ENCODE peak calls at places on chromosomes 12 and 14, in four cellular contexts. One of them, this sample, is unnamed.

GRCh38 chr14:93759781-93760307 is 28.4 kb downstream of the PRIMA1 start:
- DNase-seq in fibroblast of the aortic adventitia: no peak
- DNase-seq in A549: no peak
- DNase-seq in aorta: peak
- DNase-seq in this sample: no peak

GRCh38 chr12:11773889-11774677 is 124.6 kb downstream of the ETV6 start:
- DNase-seq in fibroblast of the aortic adventitia: no peak
- DNase-seq in aorta: peak
- DNase-seq in A549: no peak
- DNase-seq in this sample: no peak

GRCh38 chr14:51677276-51677675 is 25.6 kb downstream of the FRMD6 start:
- DNase-seq in fibroblast of the aortic adventitia: peak
- DNase-seq in aorta: no peak
- DNase-seq in A549: no peak
- DNase-seq in this sample: no peak

GRCh38 chr14:51024377-51024776 is 70.5 kb downstream of the TRIM9 start:
- DNase-seq in A549: no peak
- DNase-seq in fibroblast of the aortic adventitia: no peak
- DNase-seq in aorta: no peak
- DNase-seq in this sample: no peak

GRCh38 chr12:10867381-10867780 is 16.7 kb downstream of the PRH1 start:
- DNase-seq in fibroblast of the aortic adventitia: peak
- DNase-seq in aorta: no peak
- DNase-seq in A549: no peak
- DNase-seq in this sample: no peak

GRCh38 chr12:14190694-14191093 is 174.8 kb upstream of the ATF7IP start:
- DNase-seq in aorta: no peak
- DNase-seq in A549: no peak
- DNase-seq in fibroblast of the aortic adventitia: no peak
- DNase-seq in this sample: no peak

GRCh38 chr12:118098456-118098855 is 5.4 kb downstream of the VSIG10 start:
- DNase-seq in fibroblast of the aortic adventitia: no peak
- DNase-seq in aorta: no peak
- DNase-seq in A549: no peak
- DNase-seq in this sample: no peak

GRCh38 chr12:108801736-108802665 is 55.4 kb downstream of the SSH1 start:
- DNase-seq in fibroblast of the aortic adventitia: peak
- DNase-seq in A549: no peak
- DNase-seq in aorta: peak
- DNase-seq in this sample: no peak

GRCh38 chr12:48021485-48022179 is 17.4 kb upstream of the COL2A1 start:
- DNase-seq in A549: no peak
- DNase-seq in fibroblast of the aortic adventitia: no peak
- DNase-seq in aorta: no peak
- DNase-seq in this sample: peak

GRCh38 chr14:100739306-100739705 is 12.6 kb downstream of the DLK1 start:
- DNase-seq in aorta: no peak
- DNase-seq in fibroblast of the aortic adventitia: no peak
- DNase-seq in A549: no peak
- DNase-seq in this sample: no peak

GRCh38 chr14:24921903-24922302 is 128.0 kb downstream of the STXBP6 start:
- DNase-seq in fibroblast of the aortic adventitia: peak
- DNase-seq in A549: no peak
- DNase-seq in aorta: no peak
- DNase-seq in this sample: no peak

GRCh38 chr14:97840159-97840558 is 1043.0 kb downstream of the VRK1 start:
- DNase-seq in A549: no peak
- DNase-seq in fibroblast of the aortic adventitia: no peak
- DNase-seq in aorta: no peak
- DNase-seq in this sample: no peak

GRCh38 chr14:27006520-27006919 is 408.7 kb upstream of the NOVA1 start:
- DNase-seq in A549: no peak
- DNase-seq in aorta: no peak
- DNase-seq in fibroblast of the aortic adventitia: no peak
- DNase-seq in this sample: no peak

GRCh38 chr14:34496007-34496678 is 34.1 kb upstream of the SPTSSA start:
- DNase-seq in fibroblast of the aortic adventitia: no peak
- DNase-seq in A549: no peak
- DNase-seq in aorta: peak
- DNase-seq in this sample: no peak

GRCh38 chr14:69375722-69376121 is 22.4 kb downstream of the ERH start:
- DNase-seq in aorta: no peak
- DNase-seq in fibroblast of the aortic adventitia: no peak
- DNase-seq in A549: no peak
- DNase-seq in this sample: no peak

GRCh38 chr14:89197623-89198022 is 219.4 kb downstream of the FOXN3 start:
- DNase-seq in A549: no peak
- DNase-seq in aorta: no peak
- DNase-seq in fibroblast of the aortic adventitia: no peak
- DNase-seq in this sample: no peak

GRCh38 chr12:51819851-51820720 is 28.4 kb downstream of the FIGNL2 start:
- DNase-seq in A549: peak
- DNase-seq in fibroblast of the aortic adventitia: no peak
- DNase-seq in aorta: no peak
- DNase-seq in this sample: no peak

GRCh38 chr14:61706096-61706690 is 10.9 kb downstream of the HIF1A start:
- DNase-seq in fibroblast of the aortic adventitia: no peak
- DNase-seq in A549: no peak
- DNase-seq in aorta: no peak
- DNase-seq in this sample: no peak

GRCh38 chr12:104115587-104115975 is 22.4 kb downstream of the NFYB start:
- DNase-seq in aorta: no peak
- DNase-seq in fibroblast of the aortic adventitia: peak
- DNase-seq in A549: no peak
- DNase-seq in this sample: no peak

GRCh38 chr12:57089259-57090245 is 638 bp downstream of the NAB2 start:
- DNase-seq in aorta: peak
- DNase-seq in A549: no peak
- DNase-seq in fibroblast of the aortic adventitia: peak
- DNase-seq in this sample: peak

GRCh38 chr14:77018785-77019184 is 9.7 kb downstream of the IRF2BPL start:
- DNase-seq in A549: no peak
- DNase-seq in aorta: no peak
- DNase-seq in fibroblast of the aortic adventitia: peak
- DNase-seq in this sample: no peak

DNA sequence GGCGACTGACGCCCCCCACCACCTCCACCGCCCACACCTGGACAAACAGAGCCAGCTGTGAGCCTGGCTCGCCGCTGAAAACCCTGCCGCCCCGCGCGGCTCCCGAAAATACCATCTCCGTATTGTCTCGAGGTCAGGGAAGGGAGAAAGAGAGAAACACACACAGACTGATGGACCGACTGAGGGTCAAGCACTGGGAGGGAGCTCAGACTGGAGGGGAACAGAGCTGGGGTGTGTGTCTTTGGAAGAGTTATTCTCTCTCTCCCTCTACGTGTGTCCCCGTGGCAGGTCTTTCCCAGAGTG is 4.1 kb upstream of the SIX1 start:
- DNase-seq in A549: no peak
- DNase-seq in aorta: no peak
- DNase-seq in fibroblast of the aortic adventitia: no peak
- DNase-seq in this sample: no peak
- H3K4me3 ChIP-seq in A549: no peak
- H3K4me3 ChIP-seq in aorta: no peak
- H3K4me3 ChIP-seq in fibroblast of the aortic adventitia: no peak
- H3K4me3 ChIP-seq in this sample: no peak

DNA sequence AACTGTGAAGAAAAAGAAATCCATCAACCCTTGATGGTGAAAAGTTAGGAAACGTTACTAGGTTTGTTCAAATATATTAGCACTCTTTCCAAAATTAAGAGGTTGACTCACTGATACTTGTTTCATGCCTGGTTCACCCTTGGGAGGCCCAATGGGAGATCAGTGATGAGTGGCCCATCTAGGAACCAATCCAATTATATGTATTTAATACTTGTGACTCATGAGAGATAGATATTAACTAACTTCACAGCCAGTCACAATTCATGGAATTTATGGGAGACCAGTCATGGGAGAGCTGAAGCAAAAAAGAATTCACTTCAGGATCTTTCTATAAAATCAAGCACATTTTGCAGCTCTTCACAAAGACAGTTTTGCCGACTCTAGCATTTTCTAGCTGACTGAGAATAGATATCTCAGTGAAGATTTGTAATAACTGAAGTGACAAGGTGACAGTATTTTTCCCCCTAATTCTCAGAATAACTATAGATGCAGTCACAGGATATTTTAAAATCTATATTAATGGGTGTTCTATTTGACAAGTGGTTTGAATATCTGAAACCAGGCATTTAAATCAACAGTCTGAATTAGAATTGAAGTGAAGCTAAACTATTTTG is 230.2 kb downstream of the EPS8 start:
- DNase-seq in aorta: no peak
- DNase-seq in A549: no peak
- DNase-seq in fibroblast of the aortic adventitia: peak
- DNase-seq in this sample: no peak
- H3K4me3 ChIP-seq in aorta: no peak
- H3K4me3 ChIP-seq in A549: no peak
- H3K4me3 ChIP-seq in fibroblast of the aortic adventitia: no peak
- H3K4me3 ChIP-seq in this sample: no peak

DNA sequence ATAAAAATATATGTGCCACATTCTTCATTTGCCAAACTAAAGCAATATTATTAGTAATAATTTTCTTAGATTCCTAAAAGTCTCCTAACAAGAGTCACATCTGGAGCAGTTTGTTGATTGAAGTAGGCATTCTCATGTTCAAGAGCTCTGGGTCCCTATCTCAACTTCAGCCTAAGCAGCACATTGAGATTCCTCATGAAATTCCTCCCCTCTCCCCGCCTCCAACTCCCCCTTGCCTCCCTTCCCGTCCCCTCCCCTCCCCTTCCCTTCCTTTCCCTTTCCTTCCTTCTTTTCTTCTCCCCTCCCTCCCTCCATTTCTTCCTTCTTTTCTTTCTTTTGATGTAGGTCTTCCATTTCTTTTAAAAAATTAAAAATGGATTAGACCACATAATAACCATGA is 48.7 kb upstream of the NAV3 start:
- DNase-seq in aorta: no peak
- DNase-seq in fibroblast of the aortic adventitia: no peak
- DNase-seq in A549: no peak
- DNase-seq in this sample: no peak
- H3K4me3 ChIP-seq in aorta: no peak
- H3K4me3 ChIP-seq in fibroblast of the aortic adventitia: no peak
- H3K4me3 ChIP-seq in A549: no peak
- H3K4me3 ChIP-seq in this sample: no peak

GRCh38 chr12:26226119-26226518 is 30.7 kb downstream of the SSPN start:
- DNase-seq in aorta: no peak
- DNase-seq in A549: no peak
- DNase-seq in fibroblast of the aortic adventitia: no peak
- DNase-seq in this sample: no peak
- H3K4me3 ChIP-seq in aorta: no peak
- H3K4me3 ChIP-seq in A549: no peak
- H3K4me3 ChIP-seq in fibroblast of the aortic adventitia: no peak
- H3K4me3 ChIP-seq in this sample: no peak

DNA sequence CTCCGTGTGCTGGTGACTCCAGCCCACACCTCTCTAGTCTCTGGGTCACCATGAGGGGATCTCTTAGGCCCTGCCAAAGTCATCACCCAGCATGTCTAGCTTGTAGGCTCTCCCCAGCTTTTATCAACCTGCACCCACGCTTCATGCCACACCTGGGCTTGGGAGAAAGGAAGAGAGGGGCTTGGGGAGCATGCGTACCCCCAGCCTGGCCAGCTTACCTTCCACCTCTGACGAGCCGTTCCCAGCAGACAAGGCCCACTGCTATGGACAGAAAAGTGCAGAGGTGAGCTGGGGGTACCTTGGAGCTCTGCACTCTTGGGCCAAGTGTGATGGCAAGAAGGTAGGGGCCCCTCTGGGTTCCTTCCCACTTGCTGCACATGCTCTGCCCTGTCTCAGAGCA is 1.7 kb downstream of the PGF start:
- DNase-seq in fibroblast of the aortic adventitia: no peak
- DNase-seq in aorta: peak
- DNase-seq in A549: no peak
- DNase-seq in this sample: no peak
- H3K4me3 ChIP-seq in fibroblast of the aortic adventitia: no peak
- H3K4me3 ChIP-seq in aorta: no peak
- H3K4me3 ChIP-seq in A549: no peak
- H3K4me3 ChIP-seq in this sample: no peak

DNA sequence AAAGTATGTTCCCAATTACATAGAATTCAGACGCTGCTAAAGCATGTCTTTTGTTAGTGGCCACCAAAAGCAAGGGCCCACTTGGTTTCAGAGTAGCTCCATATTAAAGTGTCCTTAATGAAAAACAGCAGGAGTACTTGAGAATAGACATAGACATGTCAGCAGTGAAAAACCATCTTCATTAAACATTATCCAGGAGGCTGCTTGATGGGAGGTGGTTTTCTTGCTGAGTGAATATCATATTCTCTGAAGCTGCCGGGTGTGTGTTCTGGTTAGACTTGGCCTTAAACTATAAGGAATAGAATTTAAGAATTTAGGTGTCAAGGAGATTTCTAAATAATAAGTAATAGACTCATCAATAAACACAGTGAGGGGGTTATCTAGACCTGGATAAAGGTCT is 79.5 kb upstream of the CCDC198 start:
- DNase-seq in fibroblast of the aortic adventitia: no peak
- DNase-seq in aorta: no peak
- DNase-seq in A549: no peak
- DNase-seq in this sample: no peak
- H3K4me3 ChIP-seq in fibroblast of the aortic adventitia: no peak
- H3K4me3 ChIP-seq in aorta: no peak
- H3K4me3 ChIP-seq in A549: no peak
- H3K4me3 ChIP-seq in this sample: no peak